ENCODE peak calls at places on chromosome 11, in seven cellular contexts. One of them, this sample, is unnamed.

GRCh38 chr11:132186193-132186592 is 815.8 kb downstream of the NTM start:
- DNase-seq in mesendoderm: no peak
- DNase-seq in dorsolateral prefrontal cortex: no peak
- DNase-seq in psoas muscle: no peak
- DNase-seq in hepatocyte: no peak
- DNase-seq in spleen: no peak
- DNase-seq in brain microvascular endothelial cell: no peak
- DNase-seq in this sample: no peak

GRCh38 chr11:82843057-82843795 is 57.0 kb downstream of the PRCP start:
- DNase-seq in hepatocyte: no peak
- DNase-seq in dorsolateral prefrontal cortex: no peak
- DNase-seq in spleen: no peak
- DNase-seq in psoas muscle: no peak
- DNase-seq in mesendoderm: no peak
- DNase-seq in brain microvascular endothelial cell: no peak
- DNase-seq in this sample: no peak

GRCh38 chr11:113193894-113194293 is 120.5 kb upstream of the TTC12 start:
- DNase-seq in dorsolateral prefrontal cortex: no peak
- DNase-seq in mesendoderm: no peak
- DNase-seq in brain microvascular endothelial cell: no peak
- DNase-seq in psoas muscle: no peak
- DNase-seq in spleen: no peak
- DNase-seq in hepatocyte: no peak
- DNase-seq in this sample: no peak

GRCh38 chr11:34030386-34030785 is 21.1 kb upstream of the CAPRIN1 start:
- DNase-seq in psoas muscle: no peak
- DNase-seq in hepatocyte: no peak
- DNase-seq in mesendoderm: no peak
- DNase-seq in spleen: no peak
- DNase-seq in dorsolateral prefrontal cortex: no peak
- DNase-seq in brain microvascular endothelial cell: no peak
- DNase-seq in this sample: no peak

GRCh38 chr11:108571001-108571400 is 22.6 kb downstream of the EXPH5 start:
- DNase-seq in brain microvascular endothelial cell: no peak
- DNase-seq in mesendoderm: no peak
- DNase-seq in hepatocyte: no peak
- DNase-seq in psoas muscle: no peak
- DNase-seq in spleen: no peak
- DNase-seq in dorsolateral prefrontal cortex: no peak
- DNase-seq in this sample: no peak

GRCh38 chr11:134033696-134034491 is 35.0 kb upstream of the JAM3 start:
- DNase-seq in dorsolateral prefrontal cortex: peak; percentile 83
- DNase-seq in spleen: peak; percentile 86
- DNase-seq in mesendoderm: peak; percentile 98
- DNase-seq in psoas muscle: peak; percentile 75
- DNase-seq in brain microvascular endothelial cell: peak; percentile 80
- DNase-seq in hepatocyte: peak; percentile 95
- DNase-seq in this sample: peak; percentile 76

GRCh38 chr11:35649984-35650383 is 12.6 kb upstream of the TRIM44 start:
- DNase-seq in dorsolateral prefrontal cortex: no peak
- DNase-seq in hepatocyte: no peak
- DNase-seq in psoas muscle: no peak
- DNase-seq in spleen: no peak
- DNase-seq in brain microvascular endothelial cell: peak; percentile 53
- DNase-seq in mesendoderm: no peak
- DNase-seq in this sample: no peak

GRCh38 chr11:59766542-59766941 is 11.4 kb downstream of the STX3 start:
- DNase-seq in spleen: no peak
- DNase-seq in hepatocyte: peak; percentile 64
- DNase-seq in mesendoderm: no peak
- DNase-seq in psoas muscle: no peak
- DNase-seq in dorsolateral prefrontal cortex: no peak
- DNase-seq in brain microvascular endothelial cell: no peak
- DNase-seq in this sample: no peak

GRCh38 chr11:75288846-75289760 is 48.5 kb downstream of the TPBGL start:
- DNase-seq in spleen: no peak
- DNase-seq in hepatocyte: no peak
- DNase-seq in mesendoderm: no peak
- DNase-seq in psoas muscle: no peak
- DNase-seq in dorsolateral prefrontal cortex: peak; percentile 51
- DNase-seq in brain microvascular endothelial cell: no peak
- DNase-seq in this sample: no peak

GRCh38 chr11:33321483-33321882 is 64.3 kb downstream of the HIPK3 start:
- DNase-seq in psoas muscle: no peak
- DNase-seq in hepatocyte: no peak
- DNase-seq in brain microvascular endothelial cell: no peak
- DNase-seq in spleen: no peak
- DNase-seq in dorsolateral prefrontal cortex: no peak
- DNase-seq in mesendoderm: no peak
- DNase-seq in this sample: no peak

GRCh38 chr11:101390539-101390938 is 193.3 kb downstream of the TRPC6 start:
- DNase-seq in dorsolateral prefrontal cortex: no peak
- DNase-seq in psoas muscle: no peak
- DNase-seq in spleen: no peak
- DNase-seq in brain microvascular endothelial cell: peak; percentile 9
- DNase-seq in mesendoderm: no peak
- DNase-seq in hepatocyte: no peak
- DNase-seq in this sample: no peak

GRCh38 chr11:87866951-87867350 is 308.3 kb downstream of the RAB38 start:
- DNase-seq in psoas muscle: no peak
- DNase-seq in spleen: no peak
- DNase-seq in hepatocyte: no peak
- DNase-seq in dorsolateral prefrontal cortex: no peak
- DNase-seq in brain microvascular endothelial cell: no peak
- DNase-seq in mesendoderm: no peak
- DNase-seq in this sample: no peak

GRCh38 chr11:83746921-83747585 is 460.9 kb upstream of the CCDC90B start:
- DNase-seq in psoas muscle: no peak
- DNase-seq in hepatocyte: no peak
- DNase-seq in spleen: no peak
- DNase-seq in mesendoderm: no peak
- DNase-seq in brain microvascular endothelial cell: no peak
- DNase-seq in dorsolateral prefrontal cortex: no peak
- DNase-seq in this sample: no peak

GRCh38 chr11:30172158-30172557 is 58.7 kb upstream of the FSHB start:
- DNase-seq in psoas muscle: no peak
- DNase-seq in spleen: no peak
- DNase-seq in brain microvascular endothelial cell: no peak
- DNase-seq in hepatocyte: no peak
- DNase-seq in mesendoderm: no peak
- DNase-seq in dorsolateral prefrontal cortex: no peak
- DNase-seq in this sample: no peak

GRCh38 chr11:129911298-129911697 is 15.9 kb upstream of the NFRKB start:
- DNase-seq in mesendoderm: no peak
- DNase-seq in spleen: no peak
- DNase-seq in hepatocyte: no peak
- DNase-seq in brain microvascular endothelial cell: peak; percentile 11
- DNase-seq in dorsolateral prefrontal cortex: no peak
- DNase-seq in psoas muscle: no peak
- DNase-seq in this sample: no peak

GRCh38 chr11:110613526-110613925 is 98.7 kb downstream of the ARHGAP20 start:
- DNase-seq in dorsolateral prefrontal cortex: no peak
- DNase-seq in spleen: no peak
- DNase-seq in hepatocyte: no peak
- DNase-seq in brain microvascular endothelial cell: no peak
- DNase-seq in mesendoderm: no peak
- DNase-seq in psoas muscle: no peak
- DNase-seq in this sample: no peak

DNA sequence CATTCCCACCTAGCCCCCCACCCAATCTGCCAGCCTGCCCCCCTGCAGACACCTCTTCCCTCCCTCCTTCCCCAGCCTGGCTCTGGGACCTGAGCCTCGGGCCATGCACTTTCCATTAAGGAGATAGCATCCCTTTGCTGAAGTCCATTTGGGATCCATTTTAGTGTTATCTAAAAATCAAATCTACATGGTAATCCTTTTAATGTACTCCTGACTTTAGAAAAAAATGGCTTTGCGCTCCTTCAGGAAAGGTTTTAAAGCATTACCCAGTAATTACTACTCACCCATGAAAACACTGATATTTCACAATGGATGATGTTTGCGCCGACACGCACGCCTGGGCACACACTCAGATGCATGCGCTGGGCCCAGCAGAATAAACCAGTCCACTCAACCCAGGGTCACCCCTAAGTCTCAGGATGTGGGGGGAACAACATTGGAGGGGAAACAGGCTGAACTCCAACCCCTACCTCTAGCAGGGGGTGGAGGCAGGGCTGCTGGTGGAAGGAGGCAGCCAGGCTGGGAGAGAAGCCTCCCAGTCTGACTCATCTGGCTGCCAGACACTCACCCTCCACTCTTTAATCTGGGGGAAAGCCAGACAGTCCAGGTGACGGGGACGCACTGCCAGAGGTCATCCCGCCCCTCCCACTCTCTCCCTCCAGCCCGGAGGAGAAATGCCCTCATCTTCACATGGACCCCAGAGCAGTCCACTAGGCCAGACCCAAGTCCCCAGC is 29.8 kb downstream of the LMO1 start:
- DNase-seq in hepatocyte: peak; percentile 50
- DNase-seq in psoas muscle: no peak
- DNase-seq in mesendoderm: peak; percentile 28
- DNase-seq in spleen: peak; percentile 49
- DNase-seq in brain microvascular endothelial cell: peak; percentile 19
- DNase-seq in dorsolateral prefrontal cortex: no peak
- DNase-seq in this sample: no peak
- H3K27ac ChIP-seq in hepatocyte: no peak overlapping the region
- H3K27ac ChIP-seq in psoas muscle: no peak overlapping the region
- H3K27ac ChIP-seq in mesendoderm: no peak overlapping the region
- H3K27ac ChIP-seq in spleen: no peak overlapping the region
- H3K27ac ChIP-seq in brain microvascular endothelial cell: no peak overlapping the region
- H3K27ac ChIP-seq in dorsolateral prefrontal cortex: no peak overlapping the region
- H3K27ac ChIP-seq in this sample: no peak overlapping the region

DNA sequence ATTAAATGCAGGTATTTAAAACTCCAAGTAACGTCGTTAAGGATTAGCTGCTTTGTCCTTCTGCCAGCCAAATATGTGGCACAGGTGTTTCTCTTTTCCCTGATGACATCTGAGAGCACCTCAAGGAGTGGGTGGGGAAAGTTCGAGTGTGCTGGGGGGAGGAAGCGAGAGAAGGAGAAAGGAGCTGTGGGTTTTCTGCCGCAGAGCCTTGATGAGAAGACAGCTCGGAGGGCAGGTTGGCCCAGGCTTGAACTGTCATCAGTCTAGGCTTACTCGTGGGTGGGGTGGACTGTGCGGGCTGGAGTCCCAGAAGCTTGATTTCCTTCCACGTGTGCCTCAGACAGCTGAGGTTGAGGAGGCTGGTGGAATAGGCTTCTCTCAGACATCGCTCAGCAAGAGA is 15.2 kb upstream of the SORL1-AS1 start:
- DNase-seq in mesendoderm: no peak
- DNase-seq in spleen: no peak
- DNase-seq in dorsolateral prefrontal cortex: peak; percentile 62
- DNase-seq in hepatocyte: no peak
- DNase-seq in brain microvascular endothelial cell: no peak
- DNase-seq in psoas muscle: no peak
- DNase-seq in this sample: no peak
- H3K27ac ChIP-seq in mesendoderm: no peak overlapping the region
- H3K27ac ChIP-seq in spleen: peak overlapping the region; percentile 70
- H3K27ac ChIP-seq in dorsolateral prefrontal cortex: peak overlapping the region; percentile 82
- H3K27ac ChIP-seq in hepatocyte: peak overlapping the region; percentile 90
- H3K27ac ChIP-seq in brain microvascular endothelial cell: no peak overlapping the region
- H3K27ac ChIP-seq in psoas muscle: no peak overlapping the region
- H3K27ac ChIP-seq in this sample: no peak overlapping the region

DNA sequence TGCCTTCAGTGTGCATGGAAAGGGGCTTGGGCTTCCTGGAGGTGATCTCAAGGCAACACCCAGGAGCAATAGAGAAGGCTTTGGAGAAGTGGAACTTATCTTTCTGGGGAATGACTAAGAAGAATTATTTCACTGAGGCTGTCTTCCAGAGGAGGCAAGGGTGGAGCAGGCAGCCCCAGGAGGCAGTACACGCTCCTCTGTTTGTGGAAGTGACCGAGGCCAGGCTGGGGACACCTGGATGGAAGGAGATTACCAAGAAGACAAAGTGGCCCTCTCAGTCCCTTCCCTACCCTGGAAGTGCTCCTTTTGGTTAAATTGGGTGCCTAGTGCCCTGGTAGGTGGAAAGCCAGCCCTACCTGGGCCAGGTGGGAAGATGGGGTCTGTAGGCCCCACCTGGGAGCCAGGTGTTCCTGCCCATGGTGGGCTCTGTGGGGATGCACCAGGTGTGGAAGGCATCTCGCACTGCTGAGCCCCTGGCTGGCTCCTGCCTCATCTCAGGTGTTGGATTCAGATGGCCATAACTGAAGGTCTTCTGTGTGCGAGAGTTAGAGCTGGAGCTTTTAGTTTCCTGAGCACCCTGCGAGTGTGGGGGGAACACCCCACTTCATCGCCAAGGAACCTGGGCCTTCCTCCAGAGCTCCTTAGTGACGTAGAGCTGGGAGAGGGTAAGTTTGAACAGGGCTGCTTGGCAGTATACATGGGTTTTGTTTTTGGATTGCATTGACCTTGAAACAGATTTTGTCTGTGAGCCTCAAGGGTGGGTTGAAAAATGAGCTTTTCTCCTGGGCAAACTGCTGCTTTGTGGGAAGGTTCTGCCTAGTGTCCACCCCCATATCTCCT is 46.1 kb downstream of the MICAL2 start:
- DNase-seq in mesendoderm: no peak
- DNase-seq in hepatocyte: no peak
- DNase-seq in psoas muscle: no peak
- DNase-seq in dorsolateral prefrontal cortex: no peak
- DNase-seq in brain microvascular endothelial cell: no peak
- DNase-seq in spleen: peak; percentile 52
- DNase-seq in this sample: no peak
- H3K27ac ChIP-seq in mesendoderm: no peak overlapping the region
- H3K27ac ChIP-seq in hepatocyte: no peak overlapping the region
- H3K27ac ChIP-seq in psoas muscle: peak overlapping the region; percentile 36
- H3K27ac ChIP-seq in dorsolateral prefrontal cortex: peak overlapping the region; percentile 77
- H3K27ac ChIP-seq in brain microvascular endothelial cell: peak overlapping the region; percentile 95
- H3K27ac ChIP-seq in spleen: no peak overlapping the region
- H3K27ac ChIP-seq in this sample: no peak overlapping the region

GRCh38 chr11:62613275-62613864 is 313 bp downstream of the ROM1 start:
- DNase-seq in hepatocyte: no peak
- DNase-seq in psoas muscle: no peak
- DNase-seq in spleen: no peak
- DNase-seq in brain microvascular endothelial cell: no peak
- DNase-seq in dorsolateral prefrontal cortex: no peak
- DNase-seq in mesendoderm: no peak
- DNase-seq in this sample: no peak
- H3K27ac ChIP-seq in hepatocyte: peak overlapping the region; percentile 97
- H3K27ac ChIP-seq in psoas muscle: peak overlapping the region; percentile 94
- H3K27ac ChIP-seq in spleen: peak overlapping the region; percentile 99
- H3K27ac ChIP-seq in brain microvascular endothelial cell: no peak overlapping the region
- H3K27ac ChIP-seq in dorsolateral prefrontal cortex: peak overlapping the region; percentile 94
- H3K27ac ChIP-seq in mesendoderm: peak overlapping the region; percentile 32
- H3K27ac ChIP-seq in this sample: peak overlapping the region; percentile 85

GRCh38 chr11:44839458-44840084 is 111.1 kb downstream of the TP53I11 start:
- DNase-seq in dorsolateral prefrontal cortex: no peak
- DNase-seq in spleen: no peak
- DNase-seq in brain microvascular endothelial cell: no peak
- DNase-seq in hepatocyte: no peak
- DNase-seq in psoas muscle: no peak
- DNase-seq in mesendoderm: no peak
- DNase-seq in this sample: no peak
- H3K27ac ChIP-seq in dorsolateral prefrontal cortex: no peak overlapping the region
- H3K27ac ChIP-seq in spleen: no peak overlapping the region
- H3K27ac ChIP-seq in brain microvascular endothelial cell: no peak overlapping the region
- H3K27ac ChIP-seq in hepatocyte: no peak overlapping the region
- H3K27ac ChIP-seq in psoas muscle: no peak overlapping the region
- H3K27ac ChIP-seq in mesendoderm: no peak overlapping the region
- H3K27ac ChIP-seq in this sample: no peak overlapping the region